ENCODE peak calls at places on chromosomes 12 and 14, in ten cellular contexts. N is mesothelial cell of epicardium, O is endothelial cell of umbilical vein, M is GM13976, E is neural crest cell, Q is WTC11, K is fibroblast of mammary gland, J is GM23338, U is HCT116, P is mucosa of descending colon. C is an unnamed sample.

GRCh38 chr12:89947437-89948265 is 239.0 kb upstream of the ATP2B1 start:
- DNase-seq in J (peak), E (no peak), N (no peak), O (peak), K (peak), Q (no peak), P (no peak), M (no peak), U (no peak), C (peak)

GRCh38 chr14:61927015-61927414 is 164.8 kb downstream of the SNAPC1 start:
- DNase-seq in J (no peak), N (no peak), Q (no peak), E (no peak), M (no peak), P (no peak), K (no peak), O (no peak), U (no peak), C (no peak)

GRCh38 chr12:123028475-123028874 is 48.0 kb downstream of the ARL6IP4 start:
- DNase-seq in N (no peak), K (no peak), E (no peak), Q (no peak), J (no peak), P (no peak), O (no peak), M (no peak), U (no peak), C (no peak)

GRCh38 chr12:102911320-102911719 is 5.7 kb downstream of the PAH start:
- DNase-seq in J (no peak), Q (no peak), K (no peak), M (no peak), O (no peak), N (no peak), E (no peak), U (no peak), P (no peak), C (no peak)

GRCh38 chr12:73330584-73331351 is 1058.6 kb downstream of the TRHDE start:
- DNase-seq in O (no peak), P (no peak), M (no peak), Q (no peak), N (no peak), E (no peak), U (no peak), J (no peak), K (no peak), C (no peak)

GRCh38 chr12:54549774-54550451 is 512 bp downstream of the PDE1B start:
- DNase-seq in Q (peak), E (no peak), U (no peak), O (peak), P (no peak), K (peak), J (peak), N (no peak), M (no peak), C (peak)

GRCh38 chr12:58310828-58311273 is 369.5 kb downstream of the ATP23 start:
- DNase-seq in P (no peak), Q (no peak), M (no peak), K (peak), J (no peak), N (no peak), O (peak), U (peak), E (no peak), C (no peak)

GRCh38 chr14:105093426-105094192 is 28.4 kb upstream of the GPR132 start:
- DNase-seq in U (peak), J (peak), Q (peak), K (peak), N (peak), P (peak), E (peak), M (peak), O (peak), C (peak)

GRCh38 chr12:24364921-24365320 is 415.5 kb upstream of the SOX5 start:
- DNase-seq in O (no peak), P (no peak), U (no peak), Q (no peak), N (no peak), M (no peak), E (no peak), J (no peak), K (peak), C (no peak)

GRCh38 chr12:58896278-58896677 is 24.0 kb downstream of the LRIG3 start:
- DNase-seq in P (no peak), U (no peak), E (no peak), K (no peak), J (no peak), N (no peak), O (no peak), M (no peak), Q (no peak), C (no peak)

GRCh38 chr12:112063264-112063663 is 45.3 kb downstream of the NAA25 start:
- DNase-seq in E (no peak), O (no peak), Q (no peak), M (no peak), J (no peak), K (no peak), U (no peak), N (no peak), P (no peak), C (no peak)

GRCh38 chr12:45336331-45336730 is 120.4 kb downstream of the ANO6 start:
- DNase-seq in N (no peak), U (no peak), J (no peak), M (no peak), P (no peak), E (no peak), K (peak), Q (no peak), O (peak), C (no peak)

GRCh38 chr12:41514050-41514449 is 325.9 kb downstream of the PDZRN4 start:
- DNase-seq in U (no peak), P (no peak), E (no peak), O (no peak), K (no peak), J (no peak), M (no peak), N (no peak), Q (no peak), C (no peak)

GRCh38 chr12:3655331-3655900 is 97.5 kb downstream of the CRACR2A start:
- DNase-seq in K (peak), U (no peak), E (no peak), O (peak), Q (peak), J (peak), N (no peak), P (no peak), M (peak), C (peak)

GRCh38 chr12:98341732-98342131 is 173.7 kb upstream of the TMPO start:
- DNase-seq in M (no peak), O (no peak), K (no peak), J (no peak), P (no peak), E (no peak), N (no peak), Q (no peak), U (no peak), C (no peak)

GRCh38 chr12:47988073-47989022 is 15.9 kb downstream of the COL2A1 start:
- DNase-seq in Q (peak), E (peak), J (peak), N (no peak), K (no peak), U (no peak), O (no peak), P (peak), M (no peak), C (no peak)

GRCh38 chr14:101288436-101289229 is 272.7 kb upstream of the DIO3 start:
- DNase-seq in O (no peak), N (no peak), M (no peak), K (peak), J (no peak), U (no peak), Q (no peak), E (no peak), P (no peak), C (no peak)

GRCh38 chr12:77118696-77119095 is 53.3 kb upstream of the E2F7 start:
- DNase-seq in K (peak), M (no peak), O (no peak), J (no peak), U (no peak), E (no peak), N (no peak), Q (no peak), P (no peak), C (no peak)

GRCh38 chr12:111029305-111029704 is 108.9 kb upstream of the MYL2 start:
- DNase-seq in Q (no peak), N (no peak), P (no peak), K (no peak), M (no peak), E (no peak), U (no peak), J (no peak), O (no peak), C (no peak)

GRCh38 chr14:54909763-54910162 is 7.1 kb upstream of the GCH1 start:
- DNase-seq in P (no peak), M (no peak), O (no peak), Q (no peak), K (no peak), E (no peak), J (no peak), U (no peak), N (no peak), C (no peak)

GRCh38 chr12:90841336-90841735 is 113.6 kb downstream of the CCER1 start:
- DNase-seq in K (peak), E (no peak), Q (no peak), O (no peak), P (no peak), J (no peak), N (no peak), M (no peak), U (no peak), C (no peak)

GRCh38 chr12:104319918-104320626 is 16.5 kb downstream of the EID3 start:
- DNase-seq in K (no peak), U (no peak), O (no peak), E (no peak), M (no peak), N (no peak), P (no peak), Q (no peak), J (no peak), C (no peak)

GRCh38 chr14:40463886-40464285 is 1031.7 kb upstream of the FBXO33 start:
- DNase-seq in P (no peak), M (no peak), K (no peak), Q (no peak), N (no peak), J (no peak), O (no peak), E (no peak), U (no peak), C (no peak)
- TF ChIP-seq CTCF in P (no peak), M (no peak), K (no peak), Q (no peak), N (no peak), J (no peak), O (no peak), E (no peak), U (no peak), C (no peak)

GRCh38 chr12:10901427-10901826 is 7.9 kb downstream of the TAS2R13 start:
- DNase-seq in U (no peak), M (no peak), P (no peak), J (no peak), Q (no peak), O (no peak), N (no peak), K (peak), E (no peak), C (no peak)
- TF ChIP-seq CTCF in U (peak), M (no peak), P (no peak), J (peak), Q (no peak), O (no peak), N (no peak), K (no peak), E (peak), C (no peak)

GRCh38 chr12:120726510-120726793 is 826 bp downstream of the ACADS start:
- DNase-seq in J (no peak), E (no peak), Q (no peak), O (no peak), P (no peak), U (no peak), N (no peak), K (no peak), M (no peak), C (no peak)
- TF ChIP-seq CTCF in J (no peak), E (no peak), Q (no peak), O (no peak), P (no peak), U (no peak), N (no peak), K (no peak), M (no peak), C (no peak)

GRCh38 chr12:6783828-6784227 is 5.5 kb upstream of the CD4 start:
- DNase-seq in M (no peak), Q (no peak), P (no peak), J (no peak), E (no peak), K (no peak), N (no peak), O (no peak), U (no peak), C (no peak)
- TF ChIP-seq CTCF in M (no peak), Q (no peak), P (no peak), J (no peak), E (no peak), K (no peak), N (no peak), O (no peak), U (no peak), C (no peak)

GRCh38 chr12:106841471-106842302 is 67.2 kb downstream of the RIC8B start:
- DNase-seq in N (no peak), U (peak), O (peak), E (peak), M (peak), Q (no peak), P (no peak), J (peak), K (peak), C (peak)
- TF ChIP-seq CTCF in N (peak), U (peak), O (peak), E (peak), M (peak), Q (peak), P (no peak), J (peak), K (peak), C (peak)

GRCh38 chr12:5047094-5047493 is 3.4 kb downstream of the KCNA5 start:
- DNase-seq in J (no peak), U (no peak), M (no peak), Q (no peak), E (no peak), N (no peak), K (no peak), O (no peak), P (no peak), C (no peak)

GRCh38 chr12:5044420-5045295 is 979 bp downstream of the KCNA5 start:
- DNase-seq in K (no peak), U (no peak), E (no peak), M (no peak), Q (no peak), J (peak), P (no peak), N (no peak), O (no peak), C (no peak)

GRCh38 chr12:5050542-5050941 is 6.9 kb downstream of the KCNA5 start:
- DNase-seq in U (no peak), P (no peak), O (no peak), K (no peak), Q (no peak), M (no peak), E (no peak), N (no peak), J (no peak), C (no peak)

GRCh38 chr12:5051334-5051733 is 7.7 kb downstream of the KCNA5 start:
- DNase-seq in Q (no peak), E (no peak), M (no peak), N (no peak), K (no peak), U (no peak), J (no peak), P (no peak), O (no peak), C (no peak)

GRCh38 chr12:5047729-5048128 is 4.0 kb downstream of the KCNA5 start:
- DNase-seq in Q (no peak), E (no peak), O (no peak), K (no peak), P (no peak), U (no peak), J (no peak), N (no peak), M (no peak), C (no peak)
- TF ChIP-seq CTCF in Q (no peak), E (no peak), O (no peak), K (no peak), P (no peak), U (no peak), J (no peak), N (no peak), M (no peak), C (no peak)

GRCh38 chr12:42586268-42586667 is 3.3 kb downstream of the PRICKLE1 start:
- DNase-seq in E (no peak), K (no peak), J (no peak), M (no peak), Q (no peak), U (no peak), P (no peak), O (peak), N (no peak), C (no peak)
- TF ChIP-seq CTCF in E (no peak), K (peak), J (no peak), M (no peak), Q (no peak), U (no peak), P (no peak), O (no peak), N (no peak), C (no peak)

GRCh38 chr12:64583395-64584172 is 26.7 kb upstream of the RASSF3 start:
- DNase-seq in E (no peak), J (no peak), Q (no peak), N (no peak), P (no peak), M (no peak), K (peak), U (no peak), O (peak), C (no peak)

GRCh38 chr12:64585085-64585484 is 25.2 kb upstream of the RASSF3 start:
- DNase-seq in P (no peak), E (no peak), O (no peak), M (no peak), N (no peak), J (no peak), K (no peak), Q (no peak), U (no peak), C (no peak)

GRCh38 chr12:64590183-64590582 is 20.1 kb upstream of the RASSF3 start:
- DNase-seq in J (no peak), K (no peak), U (no peak), P (no peak), N (no peak), O (no peak), E (no peak), M (no peak), Q (no peak), C (no peak)

GRCh38 chr12:64584173-64584555 is 26.1 kb upstream of the RASSF3 start:
- DNase-seq in O (no peak), E (no peak), U (no peak), P (no peak), M (no peak), J (no peak), N (no peak), Q (no peak), K (no peak), C (no peak)

GRCh38 chr12:64587447-64587846 is 22.8 kb upstream of the RASSF3 start:
- DNase-seq in K (no peak), U (no peak), O (no peak), Q (no peak), J (peak), M (no peak), P (no peak), E (no peak), N (no peak), C (no peak)
- TF ChIP-seq CTCF in K (no peak), U (no peak), O (no peak), Q (no peak), J (no peak), M (no peak), P (no peak), E (no peak), N (no peak), C (no peak)

GRCh38 chr14:69839661-69840060 is 39.6 kb upstream of the SMOC1 start:
- DNase-seq in Q (no peak), O (no peak), M (no peak), P (no peak), E (no peak), K (no peak), N (no peak), U (no peak), J (no peak), C (no peak)
- TF ChIP-seq CTCF in Q (no peak), O (no peak), M (no peak), P (no peak), E (no peak), K (no peak), N (no peak), U (no peak), J (no peak), C (no peak)

C was measured in activated CD8-positive, alpha-beta T cell treated with anti-CD3 and anti-CD28 coated beads for 36 hours.